ENCODE peak calls at places on chromosome 14, in six cellular contexts. O is AG10803, G is neural crest cell, I is Caco-2, N is heart right ventricle, J is fibroblast of villous mesenchyme. L is an unnamed sample.

GRCh38 chr14:61475316-61475715 is 153.9 kb downstream of the PRKCH start:
- DNase-seq in O (peak; percentile 81), G (no peak), I (peak; percentile 60), N (no peak), J (peak; percentile 89), L (no peak)

GRCh38 chr14:28661171-28661772 is 105.3 kb upstream of the FOXG1 start:
- DNase-seq in O (peak; percentile 13), G (no peak), I (no peak), N (no peak), J (no peak), L (no peak)

GRCh38 chr14:34078117-34078743 is 127.4 kb upstream of the EGLN3 start:
- DNase-seq in O (no peak), G (no peak), I (peak; percentile 14), N (no peak), J (no peak), L (no peak)

GRCh38 chr14:61753631-61754030 is 8.6 kb upstream of the SNAPC1 start:
- DNase-seq in O (peak; percentile 36), G (no peak), I (no peak), N (no peak), J (no peak), L (no peak)

GRCh38 chr14:80095623-80096022 is 115.7 kb downstream of the DIO2 start:
- DNase-seq in O (peak; percentile 65), G (no peak), I (no peak), N (no peak), J (peak; percentile 8), L (no peak)

GRCh38 chr14:99231850-99232401 is 40.1 kb downstream of the BCL11B start:
- DNase-seq in O (no peak), G (peak; percentile 25), I (peak; percentile 8), N (no peak), J (no peak), L (no peak)

GRCh38 chr14:66708262-66708661 is 200.3 kb downstream of the GPHN start:
- DNase-seq in O (no peak), G (no peak), I (no peak), N (no peak), J (no peak), L (no peak)

GRCh38 chr14:30553311-30553989 is 5.5 kb upstream of the G2E3 start:
- DNase-seq in O (peak; percentile 72), G (no peak), I (no peak), N (no peak), J (peak; percentile 30), L (no peak)

GRCh38 chr14:91409991-91410401 is 7.6 kb downstream of the CCDC88C start:
- DNase-seq in O (no peak), G (no peak), I (no peak), N (no peak), J (no peak), L (no peak)

GRCh38 chr14:22008098-22008412 is 334.4 kb upstream of the OR4E1 start:
- DNase-seq in O (no peak), G (no peak), I (no peak), N (no peak), J (no peak), L (no peak)

GRCh38 chr14:69554500-69554899 is 20.2 kb downstream of the CCDC177 start:
- DNase-seq in O (peak; percentile 30), G (no peak), I (no peak), N (no peak), J (no peak), L (no peak)

GRCh38 chr14:69356903-69357543 is 41.1 kb downstream of the ERH start:
- DNase-seq in O (no peak), G (no peak), I (no peak), N (no peak), J (no peak), L (no peak)

GRCh38 chr14:54796961-54797360 is 105.7 kb downstream of the GCH1 start:
- DNase-seq in O (peak; percentile 71), G (no peak), I (no peak), N (no peak), J (no peak), L (no peak)

GRCh38 chr14:64788706-64789105 is 84.5 kb downstream of the PLEKHG3 start:
- DNase-seq in O (peak; percentile 93), G (no peak), I (no peak), N (no peak), J (peak; percentile 72), L (no peak)

GRCh38 chr14:39431416-39432178 is 636 bp downstream of the FBXO33 start:
- DNase-seq in O (peak; percentile 34), G (peak; percentile 25), I (peak; percentile 55), N (peak; percentile 42), J (peak; percentile 41), L (no peak)

GRCh38 chr14:32509632-32510187 is 180.6 kb downstream of the AKAP6 start:
- DNase-seq in O (peak; percentile 99), G (no peak), I (no peak), N (no peak), J (peak; percentile 82), L (no peak)

GRCh38 chr14:93960774-93961438 is 15.5 kb downstream of the ASB2 start:
- DNase-seq in O (no peak), G (no peak), I (no peak), N (no peak), J (no peak), L (no peak)

GRCh38 chr14:34227834-34228662 is 234.0 kb downstream of the SPTSSA start:
- DNase-seq in O (peak; percentile 40), G (peak; percentile 74), I (peak; percentile 82), N (peak; percentile 53), J (peak; percentile 60), L (no peak)

GRCh38 chr14:33847066-33847465 is 103.8 kb downstream of the EGLN3 start:
- DNase-seq in O (peak; percentile 41), G (no peak), I (no peak), N (no peak), J (peak; percentile 73), L (no peak)

GRCh38 chr14:106129274-106129673 is 602.9 kb downstream of the TMEM121 start:
- DNase-seq in O (no peak), G (no peak), I (no peak), N (no peak), J (no peak), L (no peak)

GRCh38 chr14:94465042-94465441 is 11.0 kb downstream of the SERPINA9 start:
- DNase-seq in O (no peak), G (no peak), I (no peak), N (no peak), J (no peak), L (no peak)

GRCh38 chr14:86838363-86838762 is 1154.6 kb downstream of the GALC start:
- DNase-seq in O (no peak), G (no peak), I (no peak), N (no peak), J (peak; percentile 4), L (no peak)

GRCh38 chr14:51342226-51342625 is 102.2 kb downstream of the TMX1 start:
- DNase-seq in O (no peak), G (no peak), I (no peak), N (no peak), J (no peak), L (no peak)

GRCh38 chr14:89773644-89774316 is 180.8 kb downstream of the EFCAB11 start:
- DNase-seq in O (no peak), G (no peak), I (peak; percentile 16), N (peak; percentile 43), J (peak; percentile 27), L (peak; percentile 59)

GRCh38 chr14:89775161-89775560 is 179.4 kb downstream of the EFCAB11 start:
- DNase-seq in O (no peak), G (no peak), I (no peak), N (no peak), J (no peak), L (no peak)

DNA sequence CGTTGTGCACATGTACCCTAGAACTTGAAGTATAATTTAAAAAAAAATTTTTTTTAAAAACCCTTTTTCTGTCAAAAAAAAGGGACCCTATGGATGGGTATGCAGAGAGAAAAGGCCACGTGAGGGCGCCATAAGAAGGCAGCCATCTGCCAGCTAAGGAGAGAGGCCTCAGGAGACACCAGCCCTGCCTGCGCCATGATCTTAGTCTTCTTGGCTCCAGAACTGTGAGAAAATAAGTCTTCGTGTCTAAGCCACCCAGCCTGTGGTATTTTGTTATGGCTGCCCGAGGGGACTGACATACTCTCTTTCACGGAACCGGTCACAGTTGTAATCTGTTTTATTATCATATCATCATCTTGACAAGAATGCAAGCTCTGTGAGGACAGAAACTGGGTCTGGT is 174.8 kb downstream of the EFCAB11 start:
- DNase-seq in O (no peak), G (no peak), I (no peak), N (no peak), J (no peak), L (no peak)
- TF ChIP-seq CTCF in O (no peak), G (no peak), I (no peak), N (no peak), J (no peak), L (no peak)

GRCh38 chr14:100879194-100879593 is 24.3 kb downstream of the RTL1 start:
- DNase-seq in O (no peak), G (no peak), I (no peak), N (no peak), J (no peak), L (no peak)

GRCh38 chr14:100878271-100879146 is 25.0 kb downstream of the RTL1 start:
- DNase-seq in O (no peak), G (no peak), I (no peak), N (peak; percentile 4), J (no peak), L (no peak)

GRCh38 chr14:100881211-100882025 is 22.1 kb downstream of the RTL1 start:
- DNase-seq in O (no peak), G (no peak), I (no peak), N (peak; percentile 7), J (no peak), L (no peak)

GRCh38 chr14:100880271-100881101 is 23.0 kb downstream of the RTL1 start:
- DNase-seq in O (no peak), G (no peak), I (no peak), N (peak; percentile 7), J (no peak), L (no peak)

DNA sequence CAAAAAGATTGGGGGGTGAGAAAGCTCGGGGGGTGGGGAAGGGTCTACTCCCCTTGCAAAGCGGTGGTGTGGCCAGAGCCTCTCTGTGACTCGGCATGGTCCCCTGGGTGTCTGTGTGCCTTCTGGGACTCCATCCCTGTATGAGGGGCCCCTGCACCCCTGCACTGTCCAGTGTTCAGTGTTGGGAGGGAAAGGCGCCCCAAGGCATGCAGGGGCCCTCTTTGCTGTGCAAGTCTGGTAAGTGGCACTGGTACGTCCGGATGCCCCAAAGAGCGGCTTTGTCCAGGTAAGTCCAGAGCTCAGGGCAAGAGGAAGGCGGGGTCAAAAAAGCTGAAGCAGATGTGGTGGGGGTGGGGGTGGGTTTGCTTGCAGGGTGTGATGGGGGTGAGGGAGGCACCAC is 23.7 kb downstream of the RTL1 start:
- DNase-seq in O (no peak), G (no peak), I (no peak), N (peak; percentile 4), J (no peak), L (no peak)
- TF ChIP-seq CTCF in O (no peak), G (no peak), I (no peak), N (no peak), J (no peak), L (no peak)

GRCh38 chr14:101774814-101775213 is 13.3 kb downstream of the PPP2R5C start:
- DNase-seq in O (no peak), G (no peak), I (no peak), N (no peak), J (no peak), L (no peak)
- TF ChIP-seq CTCF in O (no peak), G (no peak), I (no peak), N (no peak), J (no peak), L (no peak)

GRCh38 chr14:58541623-58542022 is 96.1 kb upstream of the DACT1 start:
- DNase-seq in O (no peak), G (no peak), I (no peak), N (no peak), J (no peak), L (no peak)
- TF ChIP-seq CTCF in O (no peak), G (no peak), I (no peak), N (no peak), J (no peak), L (no peak)

L was measured in natural killer cell.